ENCODE peak calls at places on chromosomes 5 and 9, in seven cellular contexts. B is endothelial cell of umbilical vein, L is H1, U is K562, M is HCT116, I is GM12878, A is HepG2. R is an unnamed sample.

GRCh38 chr9:12923472-12924009 is 148.7 kb downstream of the LURAP1L start:
- DNase-seq in B (no peak), L (no peak), U (no peak), M (no peak), I (no peak), A (no peak), R (no peak)

GRCh38 chr5:73314395-73315195 is 134.0 kb downstream of the FOXD1 start:
- DNase-seq in B (no peak), L (no peak), U (no peak), M (no peak), I (no peak), A (no peak), R (no peak)

GRCh38 chr9:119009253-119009652 is 360.0 kb downstream of the BRINP1 start:
- DNase-seq in B (no peak), L (no peak), U (no peak), M (no peak), I (no peak), A (no peak), R (no peak)

GRCh38 chr5:168324864-168325615 is 33.6 kb downstream of the WWC1 start:
- DNase-seq in B (no peak), L (no peak), U (no peak), M (peak), I (no peak), A (peak), R (no peak)

GRCh38 chr9:16138961-16139441 is 586.2 kb downstream of the CCDC171 start:
- DNase-seq in B (no peak), L (no peak), U (no peak), M (no peak), I (no peak), A (no peak), R (no peak)

GRCh38 chr5:149415245-149415967 is 36.3 kb upstream of the IL17B start:
- DNase-seq in B (no peak), L (no peak), U (no peak), M (no peak), I (no peak), A (no peak), R (no peak)

GRCh38 chr9:30301271-30301963 is 2083.0 kb upstream of the ACO1 start:
- DNase-seq in B (no peak), L (no peak), U (no peak), M (no peak), I (no peak), A (no peak), R (no peak)

GRCh38 chr5:115168829-115169391 is 798 bp downstream of the TRIM36 start:
- DNase-seq in B (peak), L (peak), U (peak), M (no peak), I (no peak), A (no peak), R (no peak)

GRCh38 chr5:87074934-87075541 is 192.6 kb upstream of the RASA1 start:
- DNase-seq in B (no peak), L (no peak), U (peak), M (peak), I (peak), A (no peak), R (no peak)

GRCh38 chr5:116576043-116576713 is 1.6 kb upstream of the SEMA6A start:
- DNase-seq in B (peak), L (peak), U (peak), M (peak), I (no peak), A (peak), R (no peak)

GRCh38 chr9:73080110-73080683 is 71.5 kb upstream of the ANXA1 start:
- DNase-seq in B (no peak), L (no peak), U (no peak), M (no peak), I (no peak), A (no peak), R (no peak)
- H3K9ac ChIP-seq in B (no peak), L (no peak), U (no peak), M (no peak), I (no peak), A (no peak), R (no peak)

GRCh38 chr5:176355400-176356178 is 6.0 kb downstream of the KIAA1191 start:
- DNase-seq in B (no peak), L (no peak), U (no peak), M (no peak), I (no peak), A (no peak), R (no peak)

GRCh38 chr5:176352116-176352878 is 9.3 kb downstream of the KIAA1191 start:
- DNase-seq in B (no peak), L (no peak), U (no peak), M (no peak), I (peak), A (no peak), R (no peak)

GRCh38 chr5:176350416-176350815 is 11.1 kb downstream of the KIAA1191 start:
- DNase-seq in B (no peak), L (no peak), U (no peak), M (no peak), I (no peak), A (no peak), R (no peak)

GRCh38 chr5:176356179-176356566 is 5.4 kb downstream of the KIAA1191 start:
- DNase-seq in B (no peak), L (no peak), U (no peak), M (no peak), I (no peak), A (no peak), R (no peak)

DNA sequence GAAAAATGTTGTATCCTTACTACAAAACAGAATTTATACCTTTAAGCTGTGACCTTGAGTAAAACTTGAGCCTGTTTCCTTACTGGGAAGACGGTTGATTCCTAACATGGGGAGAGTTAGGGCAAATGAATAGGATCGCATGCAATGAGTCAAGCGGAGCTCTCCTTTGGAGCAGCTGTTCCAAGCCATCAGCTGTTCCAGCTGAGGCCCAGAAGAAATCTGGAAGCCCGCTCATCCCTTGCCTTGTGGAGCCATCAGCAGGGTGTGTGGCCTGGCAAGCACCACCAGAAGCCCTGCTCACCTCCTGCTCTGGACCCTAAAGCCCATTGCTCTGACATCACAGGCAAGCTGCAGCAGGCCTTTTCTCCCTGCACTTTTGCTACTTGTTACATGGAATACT is 8.0 kb downstream of the KIAA1191 start:
- DNase-seq in B (no peak), L (no peak), U (no peak), M (no peak), I (no peak), A (no peak), R (no peak)
- TF ChIP-seq POLR2AphosphoS5 in B (no peak), L (no peak), U (no peak), M (no peak), I (no peak), A (no peak), R (no peak)

GRCh38 chr9:35998333-35998732 is 38.4 kb upstream of the RECK start:
- DNase-seq in B (no peak), L (no peak), U (no peak), M (no peak), I (no peak), A (no peak), R (no peak)

GRCh38 chr9:35990155-35990554 is 32.2 kb upstream of the OR2S2 start:
- DNase-seq in B (no peak), L (no peak), U (no peak), M (no peak), I (no peak), A (no peak), R (no peak)

GRCh38 chr9:35996358-35996970 is 38.5 kb upstream of the OR2S2 start:
- DNase-seq in B (no peak), L (no peak), U (no peak), M (no peak), I (no peak), A (no peak), R (no peak)

GRCh38 chr9:35994959-35995358 is 37.0 kb upstream of the OR2S2 start:
- DNase-seq in B (no peak), L (no peak), U (no peak), M (no peak), I (no peak), A (no peak), R (no peak)

DNA sequence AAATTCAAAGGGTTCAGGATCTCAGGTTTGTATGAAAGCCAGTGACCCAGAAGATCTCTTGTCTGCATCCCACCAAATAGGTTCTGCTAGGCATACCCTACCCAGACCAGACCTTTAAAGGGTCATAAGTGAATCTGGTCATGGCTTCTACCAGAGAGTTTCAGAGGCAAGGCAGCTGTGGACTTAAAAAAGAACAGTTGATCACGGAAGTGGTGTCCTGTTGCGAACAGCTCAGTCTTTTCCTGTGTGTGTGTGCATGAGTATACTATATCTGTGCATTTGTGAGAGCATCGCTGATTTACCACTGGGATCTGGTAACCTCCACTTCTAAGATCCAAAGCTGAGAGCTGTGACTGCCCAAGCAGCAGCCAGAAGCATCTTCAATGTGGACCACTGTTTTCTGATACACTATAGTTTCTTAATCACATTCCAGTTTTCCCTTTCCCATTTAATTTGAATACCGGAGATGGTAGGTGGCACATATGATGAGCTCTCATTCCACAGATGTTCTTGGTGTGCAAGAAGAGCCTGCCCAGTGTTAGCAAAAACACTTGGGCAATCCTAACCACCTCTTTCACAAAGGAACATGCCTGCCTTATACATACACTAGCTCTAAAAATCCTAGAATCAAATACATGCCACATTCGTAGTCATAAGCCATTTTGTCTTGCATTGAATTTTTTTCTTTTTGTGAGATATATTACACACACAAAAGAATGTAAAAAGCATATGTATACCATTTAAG is 36.2 kb upstream of the OR2S2 start:
- DNase-seq in B (no peak), L (no peak), U (no peak), M (no peak), I (no peak), A (no peak), R (no peak)
- TF ChIP-seq EZH2 in B (no peak), L (no peak), U (no peak), M (no peak), I (no peak), A (no peak), R (no peak)

DNA sequence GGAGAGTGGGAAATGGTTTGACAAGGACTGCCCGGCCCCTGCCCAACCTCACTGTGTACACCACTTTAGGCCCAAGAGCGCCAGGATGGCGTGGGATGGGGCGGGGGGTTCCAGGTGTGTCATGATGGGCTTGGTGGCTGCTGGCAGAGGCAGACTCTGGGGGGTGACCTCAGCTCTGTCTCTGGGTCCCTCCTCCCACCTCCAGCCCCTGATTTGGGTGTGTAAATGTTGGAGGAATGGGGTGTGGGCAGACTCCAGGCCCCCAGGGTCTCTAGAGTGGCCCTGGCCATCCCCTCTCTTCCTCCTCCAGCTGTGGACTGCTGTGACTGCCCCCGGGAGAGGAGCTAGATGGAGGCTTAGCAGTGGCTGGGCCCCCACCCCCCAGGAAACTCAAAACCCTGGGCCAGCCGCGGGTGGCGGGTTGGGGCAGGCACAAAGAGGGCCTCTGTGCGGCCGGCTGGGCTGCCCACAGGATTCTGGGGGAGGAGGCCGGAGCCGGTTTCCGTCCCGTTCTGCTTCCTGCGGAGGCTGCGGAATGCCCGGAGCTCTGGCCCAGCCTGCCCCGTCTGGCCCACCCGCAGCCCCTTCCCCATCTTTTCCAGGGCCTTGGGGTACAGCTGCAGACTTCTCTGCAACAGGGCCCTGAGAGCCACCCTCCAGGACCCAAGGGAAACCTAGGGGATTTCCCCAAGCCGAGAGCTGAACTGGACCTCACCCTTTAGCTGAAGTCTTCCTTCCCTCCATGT is 23.1 kb downstream of the CXXC5 start:
- DNase-seq in B (no peak), L (no peak), U (no peak), M (no peak), I (no peak), A (no peak), R (no peak)
- H3K9ac ChIP-seq in B (peak), L (no peak), U (peak), M (no peak), I (peak), A (peak), R (no peak)

GRCh38 chr5:98587166-98587565 is 186.3 kb upstream of the RGMB start:
- DNase-seq in B (no peak), L (no peak), U (no peak), M (no peak), I (no peak), A (no peak), R (no peak)

GRCh38 chr5:98583572-98583971 is 189.9 kb upstream of the RGMB start:
- DNase-seq in B (no peak), L (no peak), U (no peak), M (no peak), I (no peak), A (no peak), R (no peak)

GRCh38 chr5:98585661-98586310 is 187.7 kb upstream of the RGMB start:
- DNase-seq in B (no peak), L (no peak), U (no peak), M (no peak), I (no peak), A (no peak), R (no peak)

GRCh38 chr5:98588225-98588624 is 185.2 kb upstream of the RGMB start:
- DNase-seq in B (no peak), L (no peak), U (no peak), M (no peak), I (no peak), A (no peak), R (no peak)

DNA sequence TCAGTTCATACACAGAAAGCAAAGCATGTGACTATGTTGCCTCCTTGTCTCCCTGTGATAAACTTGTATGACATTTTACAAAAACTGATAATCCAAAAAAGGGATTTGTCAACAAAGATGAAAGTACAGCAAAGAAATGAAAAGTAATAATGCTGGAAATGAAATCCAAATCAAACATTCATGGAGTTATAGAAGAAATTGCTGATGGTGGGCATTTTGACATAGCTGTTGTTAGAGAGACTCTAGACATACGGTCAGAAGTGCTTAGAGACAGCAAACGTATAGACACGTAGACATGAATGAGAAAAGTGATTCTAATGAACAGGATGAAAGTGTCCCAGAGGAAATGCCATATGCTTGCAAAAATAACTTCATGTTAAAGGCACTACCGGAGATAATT is 186.9 kb upstream of the RGMB start:
- DNase-seq in B (no peak), L (no peak), U (no peak), M (no peak), I (no peak), A (no peak), R (no peak)
- TF ChIP-seq POLR2AphosphoS5 in B (no peak), L (no peak), U (no peak), M (no peak), I (no peak), A (no peak), R (no peak)

GRCh38 chr9:87551692-87552303 is 54.1 kb downstream of the DAPK1 start:
- DNase-seq in B (no peak), L (no peak), U (peak), M (no peak), I (no peak), A (no peak), R (no peak)

GRCh38 chr9:87547665-87548064 is 50.0 kb downstream of the DAPK1 start:
- DNase-seq in B (no peak), L (no peak), U (no peak), M (no peak), I (no peak), A (peak), R (no peak)

GRCh38 chr9:87548159-87548558 is 50.5 kb downstream of the DAPK1 start:
- DNase-seq in B (no peak), L (no peak), U (no peak), M (no peak), I (no peak), A (no peak), R (no peak)

GRCh38 chr9:87550253-87550954 is 52.7 kb downstream of the DAPK1 start:
- DNase-seq in B (no peak), L (no peak), U (no peak), M (no peak), I (no peak), A (no peak), R (no peak)

GRCh38 chr9:87549774-87550173 is 52.1 kb downstream of the DAPK1 start:
- DNase-seq in B (no peak), L (no peak), U (no peak), M (no peak), I (no peak), A (no peak), R (no peak)
- TF ChIP-seq EZH2 in B (no peak), L (no peak), U (no peak), M (no peak), I (no peak), A (no peak), R (no peak)